ENCODE peak calls at places on chromosomes 6 and 20, in ten cellular contexts. X is midbrain; C is AG10803; M is NCI-H774; O is GM12864; R is stimulated activated CD4-positive, alpha-beta T cell treated with anti-CD3 and anti-CD28 coated beads, Interleukin-4, amount 100 ng/mL, for 1 hour; H is GM10248; F is kidney; Q is CMK; I is naive B cell. S is an unnamed sample.

GRCh38 chr6:161215876-161216615 is 57.8 kb downstream of the AGPAT4 start:
- DNase-seq in X (no peak), C (no peak), M (no peak), O (no peak), R (no peak), H (no peak), F (no peak), Q (no peak), I (no peak), S (no peak)

GRCh38 chr6:125802943-125803377 is 12.2 kb downstream of the NCOA7 start:
- DNase-seq in X (no peak), C (peak), M (no peak), O (no peak), R (no peak), H (no peak), F (no peak), Q (no peak), I (no peak), S (peak)

GRCh38 chr6:57109905-57110304 is 19.9 kb downstream of the ZNF451 start:
- DNase-seq in X (no peak), C (peak), M (no peak), O (no peak), R (no peak), H (no peak), F (no peak), Q (no peak), I (no peak), S (no peak)

GRCh38 chr20:57680131-57680716 is 29.6 kb downstream of the PMEPA1 start:
- DNase-seq in X (no peak), C (peak), M (no peak), O (peak), R (no peak), H (peak), F (no peak), Q (no peak), I (peak), S (no peak)

GRCh38 chr6:152221806-152222628 is 414.5 kb downstream of the ESR1 start:
- DNase-seq in X (no peak), C (no peak), M (no peak), O (no peak), R (no peak), H (no peak), F (no peak), Q (no peak), I (no peak), S (no peak)

GRCh38 chr6:44201200-44201599 is 15.5 kb upstream of the MYMX start:
- DNase-seq in X (no peak), C (no peak), M (no peak), O (no peak), R (no peak), H (no peak), F (peak), Q (no peak), I (no peak), S (no peak)

GRCh38 chr20:47319517-47320252 is 36.8 kb downstream of the ZMYND8 start:
- DNase-seq in X (peak), C (peak), M (peak), O (no peak), R (no peak), H (no peak), F (peak), Q (no peak), I (no peak), S (peak)

GRCh38 chr6:79648315-79648714 is 17.2 kb downstream of the SH3BGRL2 start:
- DNase-seq in X (no peak), C (no peak), M (no peak), O (no peak), R (no peak), H (no peak), F (no peak), Q (no peak), I (no peak), S (no peak)

GRCh38 chr20:5825136-5825719 is 75.0 kb downstream of the SHLD1 start:
- DNase-seq in X (no peak), C (no peak), M (no peak), O (no peak), R (no peak), H (no peak), F (no peak), Q (no peak), I (no peak), S (no peak)

GRCh38 chr20:15098351-15098750 is 760.9 kb upstream of the FLRT3 start:
- DNase-seq in X (no peak), C (no peak), M (no peak), O (no peak), R (no peak), H (no peak), F (no peak), Q (no peak), I (no peak), S (no peak)

GRCh38 chr6:97292671-97293070 is 9.7 kb upstream of the MMS22L start:
- DNase-seq in X (no peak), C (peak), M (no peak), O (no peak), R (no peak), H (no peak), F (no peak), Q (no peak), I (no peak), S (no peak)

GRCh38 chr6:107827541-107827940 is 3.4 kb upstream of the SCML4 start:
- DNase-seq in X (no peak), C (no peak), M (no peak), O (no peak), R (no peak), H (no peak), F (no peak), Q (no peak), I (no peak), S (no peak)

GRCh38 chr6:80174931-80175572 is 68.6 kb downstream of the BCKDHB start:
- DNase-seq in X (no peak), C (peak), M (no peak), O (no peak), R (no peak), H (no peak), F (no peak), Q (no peak), I (no peak), S (peak)

GRCh38 chr6:85580104-85580877 is 13.4 kb downstream of the SNX14 start:
- DNase-seq in X (no peak), C (no peak), M (no peak), O (no peak), R (no peak), H (no peak), F (no peak), Q (no peak), I (no peak), S (no peak)

GRCh38 chr20:62122659-62123449 is 579 bp downstream of the LSM14B start:
- DNase-seq in X (peak), C (peak), M (peak), O (no peak), R (peak), H (peak), F (peak), Q (no peak), I (peak), S (peak)

GRCh38 chr6:137927777-137928218 is 60.7 kb downstream of the TNFAIP3 start:
- DNase-seq in X (no peak), C (no peak), M (no peak), O (peak), R (peak), H (peak), F (no peak), Q (peak), I (peak), S (peak)

GRCh38 chr20:25320035-25320800 is 70.4 kb downstream of the ABHD12 start:
- DNase-seq in X (peak), C (no peak), M (no peak), O (no peak), R (no peak), H (no peak), F (peak), Q (no peak), I (no peak), S (no peak)

GRCh38 chr20:20130399-20130798 is 78.1 kb downstream of the CFAP61 start:
- DNase-seq in X (no peak), C (no peak), M (peak), O (no peak), R (no peak), H (no peak), F (no peak), Q (no peak), I (no peak), S (peak)

GRCh38 chr20:44465001-44465560 is 10.6 kb upstream of the TTPAL start:
- DNase-seq in X (no peak), C (no peak), M (no peak), O (no peak), R (no peak), H (no peak), F (no peak), Q (no peak), I (no peak), S (no peak)

GRCh38 chr6:47697925-47698324 is 455 bp upstream of the ADGRF4 start:
- DNase-seq in X (no peak), C (no peak), M (no peak), O (no peak), R (no peak), H (no peak), F (no peak), Q (no peak), I (no peak), S (no peak)

GRCh38 chr20:62186887-62187866 is 4.3 kb downstream of the MTG2 start:
- DNase-seq in X (no peak), C (peak), M (no peak), O (no peak), R (no peak), H (no peak), F (no peak), Q (no peak), I (no peak), S (peak)

GRCh38 chr6:144712541-144712940 is 427.4 kb downstream of the UTRN start:
- DNase-seq in X (no peak), C (peak), M (no peak), O (no peak), R (no peak), H (no peak), F (no peak), Q (no peak), I (no peak), S (no peak)

GRCh38 chr20:8527998-8528397 is 395.9 kb downstream of the PLCB1 start:
- DNase-seq in X (no peak), C (peak), M (no peak), O (no peak), R (no peak), H (no peak), F (no peak), Q (no peak), I (no peak), S (peak)

GRCh38 chr6:169906004-169906740 is 154.8 kb downstream of the ERMARD start:
- DNase-seq in X (no peak), C (no peak), M (no peak), O (no peak), R (no peak), H (no peak), F (no peak), Q (no peak), I (peak), S (peak)

GRCh38 chr6:32857156-32857891 is 3.3 kb downstream of the PSMB9 start:
- DNase-seq in X (no peak), C (no peak), M (no peak), O (no peak), R (no peak), H (no peak), F (no peak), Q (no peak), I (no peak), S (no peak)